ENCODE peak calls at places on chromosomes 16 and 17, in ten cellular contexts. V is T-helper 2 cell; L is hepatocyte; X is mucosa of descending colon; G is EH; Z is ELF-1; A is CD8-positive, alpha-beta T cell; P is A549; C is AML-193; B is AG10803. H is an unnamed sample.

GRCh38 chr16:57479422-57480126 is 6.7 kb downstream of the DOK4 start:
- DNase-seq in V (no peak), L (peak), X (peak), G (peak), Z (peak), A (no peak), P (no peak), C (no peak), B (peak), H (peak)

GRCh38 chr17:7626307-7626706 is 1.3 kb downstream of the SAT2 start:
- DNase-seq in V (no peak), L (no peak), X (no peak), G (no peak), Z (no peak), A (no peak), P (no peak), C (no peak), B (no peak), H (no peak)

GRCh38 chr16:82368041-82368440 is 198.0 kb upstream of the MPHOSPH6 start:
- DNase-seq in V (no peak), L (peak), X (no peak), G (peak), Z (peak), A (no peak), P (peak), C (no peak), B (peak), H (peak)

GRCh38 chr17:74744714-74745547 is 3.5 kb upstream of the NHERF1 start:
- DNase-seq in V (peak), L (peak), X (peak), G (peak), Z (peak), A (peak), P (peak), C (peak), B (peak), H (peak)

GRCh38 chr17:57612202-57613071 is 132.7 kb downstream of the CCDC182 start:
- DNase-seq in V (no peak), L (no peak), X (no peak), G (no peak), Z (peak), A (no peak), P (no peak), C (no peak), B (no peak), H (peak)

GRCh38 chr17:3683054-3683511 is 12.9 kb downstream of the P2RX5 start:
- DNase-seq in V (no peak), L (no peak), X (no peak), G (peak), Z (peak), A (peak), P (peak), C (peak), B (no peak), H (peak)

GRCh38 chr16:29830774-29831173 is 10.5 kb downstream of the MVP start:
- DNase-seq in V (no peak), L (no peak), X (no peak), G (no peak), Z (no peak), A (no peak), P (no peak), C (no peak), B (no peak), H (no peak)

GRCh38 chr17:47719411-47720152 is 13.5 kb upstream of the TBX21 start:
- DNase-seq in V (no peak), L (no peak), X (no peak), G (peak), Z (no peak), A (peak), P (no peak), C (peak), B (peak), H (no peak)

GRCh38 chr16:57579361-57579665 is 36.9 kb downstream of the ADGRG5 start:
- DNase-seq in V (no peak), L (no peak), X (no peak), G (no peak), Z (no peak), A (no peak), P (no peak), C (no peak), B (no peak), H (no peak)

GRCh38 chr16:14600164-14600563 is 29.9 kb downstream of the PARN start:
- DNase-seq in V (no peak), L (peak), X (no peak), G (peak), Z (no peak), A (no peak), P (peak), C (peak), B (peak), H (peak)

GRCh38 chr17:9522074-9522473 is 53.5 kb downstream of the STX8 start:
- DNase-seq in V (no peak), L (peak), X (no peak), G (peak), Z (no peak), A (no peak), P (peak), C (peak), B (peak), H (peak)

GRCh38 chr17:70225272-70225671 is 55.9 kb downstream of the KCNJ2 start:
- DNase-seq in V (no peak), L (no peak), X (no peak), G (no peak), Z (no peak), A (no peak), P (no peak), C (no peak), B (no peak), H (no peak)